ENCODE peak calls at places on chromosomes 6 and 20, in nine cellular contexts. One of them, this sample, is unnamed.

GRCh38 chr6:113630365-113630737 is 226.8 kb upstream of the MARCKS start:
- DNase-seq in naive B cell: no peak
- DNase-seq in HT1080: no peak
- DNase-seq in endodermal cell: no peak
- DNase-seq in stomach: no peak
- DNase-seq in EH: peak
- DNase-seq in NCI-H774: no peak
- DNase-seq in smooth muscle cell of the brain vasculature: no peak
- DNase-seq in colonic mucosa: no peak
- DNase-seq in this sample: peak

GRCh38 chr20:64146301-64146935 is 17.8 kb upstream of the MYT1 start:
- DNase-seq in naive B cell: no peak
- DNase-seq in HT1080: no peak
- DNase-seq in endodermal cell: no peak
- DNase-seq in stomach: no peak
- DNase-seq in EH: no peak
- DNase-seq in NCI-H774: peak
- DNase-seq in smooth muscle cell of the brain vasculature: no peak
- DNase-seq in colonic mucosa: no peak
- DNase-seq in this sample: no peak

GRCh38 chr20:10940941-10941340 is 267.1 kb upstream of the JAG1 start:
- DNase-seq in naive B cell: no peak
- DNase-seq in HT1080: no peak
- DNase-seq in endodermal cell: no peak
- DNase-seq in stomach: no peak
- DNase-seq in EH: no peak
- DNase-seq in NCI-H774: no peak
- DNase-seq in smooth muscle cell of the brain vasculature: no peak
- DNase-seq in colonic mucosa: no peak
- DNase-seq in this sample: no peak

GRCh38 chr20:408843-409696 is 971 bp downstream of the RBCK1 start:
- DNase-seq in naive B cell: peak
- DNase-seq in HT1080: peak
- DNase-seq in endodermal cell: peak
- DNase-seq in stomach: no peak
- DNase-seq in EH: peak
- DNase-seq in NCI-H774: no peak
- DNase-seq in smooth muscle cell of the brain vasculature: no peak
- DNase-seq in colonic mucosa: no peak
- DNase-seq in this sample: no peak

GRCh38 chr6:154347981-154348380 is 8.6 kb downstream of the IPCEF1 start:
- DNase-seq in naive B cell: no peak
- DNase-seq in HT1080: no peak
- DNase-seq in endodermal cell: no peak
- DNase-seq in stomach: no peak
- DNase-seq in EH: peak
- DNase-seq in NCI-H774: no peak
- DNase-seq in smooth muscle cell of the brain vasculature: no peak
- DNase-seq in colonic mucosa: no peak
- DNase-seq in this sample: no peak

GRCh38 chr6:43061861-43062260 is 2.4 kb downstream of the KLC4 start:
- DNase-seq in naive B cell: no peak
- DNase-seq in HT1080: peak
- DNase-seq in endodermal cell: no peak
- DNase-seq in stomach: no peak
- DNase-seq in EH: peak
- DNase-seq in NCI-H774: no peak
- DNase-seq in smooth muscle cell of the brain vasculature: no peak
- DNase-seq in colonic mucosa: no peak
- DNase-seq in this sample: peak

GRCh38 chr20:7773511-7773910 is 166.7 kb downstream of the HAO1 start:
- DNase-seq in naive B cell: no peak
- DNase-seq in HT1080: no peak
- DNase-seq in endodermal cell: no peak
- DNase-seq in stomach: no peak
- DNase-seq in EH: no peak
- DNase-seq in NCI-H774: no peak
- DNase-seq in smooth muscle cell of the brain vasculature: no peak
- DNase-seq in colonic mucosa: no peak
- DNase-seq in this sample: no peak

GRCh38 chr20:62587757-62588402 is 54.4 kb upstream of the SLCO4A1 start:
- DNase-seq in naive B cell: no peak
- DNase-seq in HT1080: peak
- DNase-seq in endodermal cell: peak
- DNase-seq in stomach: no peak
- DNase-seq in EH: peak
- DNase-seq in NCI-H774: no peak
- DNase-seq in smooth muscle cell of the brain vasculature: no peak
- DNase-seq in colonic mucosa: no peak
- DNase-seq in this sample: no peak

GRCh38 chr6:13303668-13304017 is 24.7 kb downstream of the TBC1D7 start:
- DNase-seq in naive B cell: peak
- DNase-seq in HT1080: peak
- DNase-seq in endodermal cell: no peak
- DNase-seq in stomach: peak
- DNase-seq in EH: peak
- DNase-seq in NCI-H774: no peak
- DNase-seq in smooth muscle cell of the brain vasculature: peak
- DNase-seq in colonic mucosa: peak
- DNase-seq in this sample: peak

GRCh38 chr20:24787621-24788020 is 161.4 kb upstream of the CST7 start:
- DNase-seq in naive B cell: no peak
- DNase-seq in HT1080: no peak
- DNase-seq in endodermal cell: no peak
- DNase-seq in stomach: no peak
- DNase-seq in EH: no peak
- DNase-seq in NCI-H774: no peak
- DNase-seq in smooth muscle cell of the brain vasculature: no peak
- DNase-seq in colonic mucosa: no peak
- DNase-seq in this sample: no peak

GRCh38 chr20:49344975-49345374 is 67.1 kb upstream of the ZNFX1 start:
- DNase-seq in naive B cell: no peak
- DNase-seq in HT1080: peak
- DNase-seq in endodermal cell: no peak
- DNase-seq in stomach: no peak
- DNase-seq in EH: peak
- DNase-seq in NCI-H774: no peak
- DNase-seq in smooth muscle cell of the brain vasculature: peak
- DNase-seq in colonic mucosa: peak
- DNase-seq in this sample: peak

GRCh38 chr20:21548390-21549035 is 34.6 kb upstream of the NKX2-2 start:
- DNase-seq in naive B cell: no peak
- DNase-seq in HT1080: no peak
- DNase-seq in endodermal cell: no peak
- DNase-seq in stomach: no peak
- DNase-seq in EH: no peak
- DNase-seq in NCI-H774: no peak
- DNase-seq in smooth muscle cell of the brain vasculature: no peak
- DNase-seq in colonic mucosa: no peak
- DNase-seq in this sample: no peak

GRCh38 chr6:53361549-53362031 is 12.8 kb upstream of the ELOVL5 start:
- DNase-seq in naive B cell: no peak
- DNase-seq in HT1080: peak
- DNase-seq in endodermal cell: no peak
- DNase-seq in stomach: no peak
- DNase-seq in EH: peak
- DNase-seq in NCI-H774: no peak
- DNase-seq in smooth muscle cell of the brain vasculature: no peak
- DNase-seq in colonic mucosa: no peak
- DNase-seq in this sample: peak

GRCh38 chr6:38279945-38280588 is 359.7 kb downstream of the BTBD9 start:
- DNase-seq in naive B cell: no peak
- DNase-seq in HT1080: no peak
- DNase-seq in endodermal cell: no peak
- DNase-seq in stomach: no peak
- DNase-seq in EH: peak
- DNase-seq in NCI-H774: no peak
- DNase-seq in smooth muscle cell of the brain vasculature: no peak
- DNase-seq in colonic mucosa: no peak
- DNase-seq in this sample: no peak

GRCh38 chr20:10322073-10323012 is 103.7 kb downstream of the SNAP25 start:
- DNase-seq in naive B cell: no peak
- DNase-seq in HT1080: peak
- DNase-seq in endodermal cell: no peak
- DNase-seq in stomach: no peak
- DNase-seq in EH: peak
- DNase-seq in NCI-H774: no peak
- DNase-seq in smooth muscle cell of the brain vasculature: no peak
- DNase-seq in colonic mucosa: no peak
- DNase-seq in this sample: no peak

GRCh38 chr20:46708172-46708860 is 1.1 kb upstream of the SLC2A10 start:
- DNase-seq in naive B cell: no peak
- DNase-seq in HT1080: no peak
- DNase-seq in endodermal cell: peak
- DNase-seq in stomach: peak
- DNase-seq in EH: no peak
- DNase-seq in NCI-H774: no peak
- DNase-seq in smooth muscle cell of the brain vasculature: no peak
- DNase-seq in colonic mucosa: peak
- DNase-seq in this sample: no peak

GRCh38 chr20:668638-669037 is 7.0 kb downstream of the SCRT2 start:
- DNase-seq in naive B cell: no peak
- DNase-seq in HT1080: no peak
- DNase-seq in endodermal cell: peak
- DNase-seq in stomach: no peak
- DNase-seq in EH: no peak
- DNase-seq in NCI-H774: no peak
- DNase-seq in smooth muscle cell of the brain vasculature: no peak
- DNase-seq in colonic mucosa: no peak
- DNase-seq in this sample: no peak